ENCODE peak calls at places on chromosomes 6 and 20, in six cellular contexts. Z is mesendoderm, M is mesenchymal stem cell, Y is H1, Q is IMR-90, R is neuronal stem cell. C is an unnamed sample.

GRCh38 chr6:14748679-14749078 is 497.2 kb upstream of the JARID2 start:
- DNase-seq in R (no peak), Q (no peak), M (no peak), Y (no peak), Z (no peak), C (no peak)

GRCh38 chr6:1834231-1834630 is 224.5 kb downstream of the FOXC1 start:
- DNase-seq in Z (no peak), Q (no peak), M (no peak), Y (no peak), R (no peak), C (no peak)

GRCh38 chr6:93787841-93788240 is 368.5 kb upstream of the EPHA7 start:
- DNase-seq in Y (no peak), Q (no peak), Z (peak; percentile 43), M (peak; percentile 54), R (no peak), C (no peak)

GRCh38 chr20:17613328-17614175 is 43.7 kb downstream of the DSTN start:
- DNase-seq in Y (no peak), Z (no peak), M (no peak), R (no peak), Q (no peak), C (peak; percentile 26)

GRCh38 chr6:154386848-154387717 is 30.5 kb upstream of the IPCEF1 start:
- DNase-seq in R (no peak), Z (no peak), Q (peak; percentile 97), Y (no peak), M (peak; percentile 84), C (no peak)

GRCh38 chr6:135438907-135439535 is 58.5 kb downstream of the AHI1 start:
- DNase-seq in M (peak; percentile 45), Z (peak; percentile 38), R (no peak), Y (no peak), Q (peak; percentile 58), C (no peak)

GRCh38 chr20:32509639-32510066 is 75.5 kb downstream of the NOL4L start:
- DNase-seq in Q (peak; percentile 54), R (no peak), Y (no peak), Z (no peak), M (no peak), C (peak; percentile 26)

GRCh38 chr6:125193208-125193607 is 39.6 kb downstream of the TPD52L1 start:
- DNase-seq in R (no peak), Y (no peak), Z (no peak), Q (no peak), M (no peak), C (no peak)

GRCh38 chr6:46677314-46677654 is 10.4 kb upstream of the TDRD6 start:
- DNase-seq in R (no peak), Z (peak; percentile 60), Y (no peak), M (no peak), Q (no peak), C (no peak)

GRCh38 chr6:56996401-56996800 is 41.5 kb downstream of the BEND6 start:
- DNase-seq in Y (no peak), Q (no peak), R (no peak), Z (no peak), M (no peak), C (no peak)

GRCh38 chr6:90222724-90223198 is 73.9 kb downstream of the BACH2 start:
- DNase-seq in R (no peak), Q (peak; percentile 65), Z (peak; percentile 35), M (peak; percentile 13), Y (no peak), C (no peak)

GRCh38 chr6:137210903-137211302 is 8.3 kb downstream of the IFNGR1 start:
- DNase-seq in Z (no peak), M (no peak), Y (no peak), R (no peak), Q (peak; percentile 14), C (no peak)

GRCh38 chr6:140601409-140601808 is 1227.0 kb upstream of the CITED2 start:
- DNase-seq in Z (no peak), Y (no peak), Q (peak; percentile 65), R (no peak), M (no peak), C (no peak)
- H3K9ac ChIP-seq in Z (no peak overlapping the region), Y (no peak overlapping the region), Q (no peak overlapping the region), R (no peak overlapping the region), M (no peak overlapping the region), C (no peak overlapping the region)

GRCh38 chr6:168667428-168667805 is 226.4 kb downstream of the SMOC2 start:
- DNase-seq in Q (no peak), Y (no peak), Z (no peak), M (no peak), R (no peak), C (no peak)

GRCh38 chr6:168662301-168662936 is 221.4 kb downstream of the SMOC2 start:
- DNase-seq in M (no peak), Z (no peak), R (no peak), Y (no peak), Q (no peak), C (no peak)

GRCh38 chr6:168670386-168670985 is 229.5 kb downstream of the SMOC2 start:
- DNase-seq in R (no peak), Z (no peak), M (no peak), Y (no peak), Q (no peak), C (no peak)

GRCh38 chr6:168666751-168667427 is 225.9 kb downstream of the SMOC2 start:
- DNase-seq in Y (no peak), Q (no peak), R (no peak), M (no peak), Z (peak; percentile 39), C (no peak)

DNA sequence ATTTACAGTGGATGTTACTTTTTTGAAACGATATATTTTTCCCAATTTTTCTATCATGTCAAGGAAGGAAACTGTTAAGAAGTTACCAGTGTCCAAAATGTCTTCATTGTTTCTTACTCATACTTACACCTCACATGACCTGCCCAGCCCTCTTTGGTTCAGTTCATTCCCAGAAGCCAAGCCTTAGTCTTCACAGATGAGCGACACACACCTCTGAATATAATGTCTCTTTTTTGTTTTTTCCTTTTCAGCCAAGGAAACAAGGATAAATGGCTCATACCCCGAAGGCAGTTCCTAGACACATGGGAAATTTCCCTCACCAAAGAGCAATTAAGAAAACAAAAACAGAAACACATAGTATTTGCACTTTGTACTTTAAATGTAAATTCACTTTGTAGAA is 225.2 kb downstream of the SMOC2 start:
- DNase-seq in R (no peak), Y (no peak), M (no peak), Z (no peak), Q (no peak), C (no peak)
- H3K4ac ChIP-seq in R (no peak overlapping the region), Y (no peak overlapping the region), M (no peak overlapping the region), Z (no peak overlapping the region), Q (no peak overlapping the region), C (no peak overlapping the region)

GRCh38 chr6:52502306-52503029 is 74.4 kb downstream of the TRAM2 start:
- DNase-seq in Z (no peak), R (no peak), Q (no peak), Y (no peak), M (no peak), C (no peak)
- H3K9ac ChIP-seq in Z (no peak overlapping the region), R (no peak overlapping the region), Q (no peak overlapping the region), Y (no peak overlapping the region), M (no peak overlapping the region), C (no peak overlapping the region)

GRCh38 chr20:50029697-50030428 is 47.1 kb downstream of the SNAI1 start:
- DNase-seq in Y (no peak), Z (no peak), Q (peak; percentile 95), M (peak; percentile 99), R (no peak), C (no peak)
- H3K4ac ChIP-seq in Y (no peak overlapping the region), Z (no peak overlapping the region), Q (peak overlapping the region; percentile 87), M (peak overlapping the region; percentile 80), R (no peak overlapping the region), C (no peak overlapping the region)

GRCh38 chr6:3383525-3383924 is 73.3 kb downstream of the SLC22A23 start:
- DNase-seq in R (no peak), M (peak; percentile 28), Z (no peak), Y (no peak), Q (peak; percentile 72), C (no peak)
- H3K9ac ChIP-seq in R (no peak overlapping the region), M (no peak overlapping the region), Z (no peak overlapping the region), Y (no peak overlapping the region), Q (no peak overlapping the region), C (no peak overlapping the region)

C was measured in H9.